ENCODE peak calls at places on chromosomes 13 and 19, in five cellular contexts. Z is DND-41; I is CD8-positive, alpha-beta T cell; F is PC-9; R is CD8-positive, alpha-beta memory T cell. W is an unnamed sample.

GRCh38 chr13:30572859-30573275 is 44.9 kb upstream of the USPL1 start:
- DNase-seq in Z (peak; percentile 58), I (peak; percentile 25), F (no peak), R (no peak), W (no peak)

GRCh38 chr19:33290082-33290815 is 12.1 kb downstream of the CEBPA start:
- DNase-seq in Z (no peak), I (no peak), F (peak; percentile 68), R (no peak), W (no peak)

GRCh38 chr19:51181913-51182419 is 39.9 kb downstream of the SIGLEC7 start:
- DNase-seq in Z (no peak), I (no peak), F (no peak), R (no peak), W (no peak)

GRCh38 chr19:12783226-12783848 is 7.9 kb upstream of the JUNB start:
- DNase-seq in Z (peak; percentile 86), I (peak; percentile 60), F (peak; percentile 33), R (no peak), W (no peak)

GRCh38 chr19:55242517-55242916 is 14.0 kb upstream of the TMEM86B start:
- DNase-seq in Z (no peak), I (no peak), F (no peak), R (no peak), W (no peak)

GRCh38 chr13:41639955-41640780 is 182.8 kb downstream of the RGCC start:
- DNase-seq in Z (no peak), I (no peak), F (no peak), R (no peak), W (no peak)

GRCh38 chr13:27861165-27861564 is 58.6 kb upstream of the PDX1 start:
- DNase-seq in Z (no peak), I (no peak), F (no peak), R (no peak), W (no peak)

GRCh38 chr19:35292986-35293732 is 1.2 kb downstream of the MAG start:
- DNase-seq in Z (no peak), I (no peak), F (no peak), R (no peak), W (no peak)

GRCh38 chr19:41302624-41303351 is 7.2 kb upstream of the CCDC97 start:
- DNase-seq in Z (no peak), I (peak; percentile 83), F (no peak), R (peak; percentile 67), W (no peak)

GRCh38 chr19:1433119-1434039 is 4.8 kb upstream of the RPS15 start:
- DNase-seq in Z (no peak), I (no peak), F (no peak), R (no peak), W (no peak)
- H3K27ac ChIP-seq in Z (no peak overlapping the region), I (no peak overlapping the region), F (no peak overlapping the region), R (no peak overlapping the region), W (no peak overlapping the region)

GRCh38 chr19:15526408-15526807 is 18.1 kb downstream of the CYP4F22 start:
- DNase-seq in Z (no peak), I (no peak), F (no peak), R (no peak), W (no peak)
- H3K9me3 ChIP-seq in Z (no peaks in the 10 kb centered on the region), I (no peaks in the 10 kb centered on the region), F (no peaks in the 10 kb centered on the region), R (no peaks in the 10 kb centered on the region), W (no peaks in the 10 kb centered on the region)

GRCh38 chr19:9078651-9079050 is 8.2 kb upstream of the OR1M1 start:
- DNase-seq in Z (no peak), I (no peak), F (no peak), R (no peak), W (no peak)
- H3K27ac ChIP-seq in Z (no peak overlapping the region), I (no peak overlapping the region), F (no peak overlapping the region), R (no peak overlapping the region), W (no peak overlapping the region)

GRCh38 chr13:105165449-105166125 is 1369.9 kb downstream of the EFNB2 start:
- DNase-seq in Z (peak; percentile 64), I (no peak), F (no peak), R (no peak), W (no peak)
- H3K9me3 ChIP-seq in Z (no peaks in the 10 kb centered on the region), I (no peaks in the 10 kb centered on the region), F (no peaks in the 10 kb centered on the region), R (no peaks in the 10 kb centered on the region), W (no peaks in the 10 kb centered on the region)

GRCh38 chr19:343451-343931 is 1.1 kb downstream of the MIER2 start:
- DNase-seq in Z (peak; percentile 13), I (no peak), F (no peak), R (no peak), W (no peak)
- H3K27ac ChIP-seq in Z (peak overlapping the region; percentile 71), I (peak overlapping the region; percentile 8), F (no peak overlapping the region), R (peak overlapping the region; percentile 56), W (no peak overlapping the region)

GRCh38 chr19:37813340-37813739 is 34.0 kb upstream of the ZNF573 start:
- DNase-seq in Z (no peak), I (no peak), F (no peak), R (no peak), W (no peak)

DNA sequence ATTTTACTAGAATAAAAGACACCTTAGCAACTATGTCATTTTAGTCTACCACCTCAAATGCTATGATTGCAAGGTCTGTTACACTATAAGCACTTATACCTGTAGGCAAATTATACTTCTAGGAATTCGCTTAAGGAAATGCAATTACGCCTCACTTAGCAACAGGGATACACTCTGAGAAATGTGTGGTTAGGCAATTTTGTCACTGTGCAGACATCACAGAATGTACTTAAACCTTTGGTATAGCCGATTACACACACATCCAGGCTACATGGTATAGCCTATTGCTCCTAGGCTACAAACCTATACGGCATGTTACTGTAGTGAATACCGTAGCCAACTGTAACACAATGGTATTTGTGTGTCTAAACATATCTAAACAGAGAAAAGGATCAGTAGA is 30.0 kb upstream of the ZNF573 start:
- DNase-seq in Z (no peak), I (no peak), F (no peak), R (no peak), W (no peak)
- H3K9me3 ChIP-seq in Z (peaks cover 30% of the 10 kb centered on the region), I (peaks cover 9% of the 10 kb centered on the region), F (peaks cover 15% of the 10 kb centered on the region), R (peaks cover 11% of the 10 kb centered on the region), W (peaks cover 43% of the 10 kb centered on the region)

GRCh38 chr13:23488442-23488841 is 54.9 kb upstream of the SACS start:
- DNase-seq in Z (no peak), I (peak; percentile 17), F (peak; percentile 67), R (no peak), W (no peak)
- H3K27ac ChIP-seq in Z (no peak overlapping the region), I (no peak overlapping the region), F (no peak overlapping the region), R (no peak overlapping the region), W (no peak overlapping the region)